ENCODE peak calls at places on chromosomes 11 and 22, in seven cellular contexts. F is fibroblast of gingiva, H is mucosa of gallbladder, L is memory B cell, D is ecto neural progenitor cell, C is neuronal stem cell, A is heart right ventricle. B is an unnamed sample.

GRCh38 chr22:37546436-37547248 is 13.6 kb upstream of the CDC42EP1 start:
- DNase-seq in F (peak), H (peak), L (no peak), D (no peak), C (no peak), A (peak), B (no peak)

GRCh38 chr22:43197271-43197941 is 10.5 kb upstream of the TTLL12 start:
- DNase-seq in F (peak), H (no peak), L (no peak), D (no peak), C (no peak), A (no peak), B (no peak)

GRCh38 chr11:60754887-60755286 is 1.8 kb upstream of the MS4A15 start:
- DNase-seq in F (no peak), H (no peak), L (no peak), D (no peak), C (no peak), A (no peak), B (no peak)

GRCh38 chr22:35604671-35605457 is 12.3 kb downstream of the MB start:
- DNase-seq in F (no peak), H (no peak), L (no peak), D (no peak), C (no peak), A (no peak), B (no peak)

GRCh38 chr22:36067237-36067558 is 38.6 kb upstream of the RBFOX2 start:
- DNase-seq in F (no peak), H (no peak), L (no peak), D (no peak), C (no peak), A (no peak), B (no peak)

GRCh38 chr11:114251797-114252327 is 44.3 kb upstream of the NNMT start:
- DNase-seq in F (no peak), H (no peak), L (no peak), D (no peak), C (no peak), A (no peak), B (no peak)

GRCh38 chr11:66264893-66265292 is 3.5 kb upstream of the RAB1B start:
- DNase-seq in F (no peak), H (no peak), L (no peak), D (no peak), C (no peak), A (no peak), B (no peak)

GRCh38 chr11:11545285-11546275 is 76.2 kb downstream of the GALNT18 start:
- DNase-seq in F (no peak), H (no peak), L (no peak), D (no peak), C (no peak), A (no peak), B (no peak)

GRCh38 chr11:122724520-122724919 is 69.0 kb downstream of the UBASH3B start:
- DNase-seq in F (no peak), H (no peak), L (no peak), D (no peak), C (no peak), A (no peak), B (no peak)

GRCh38 chr11:72848846-72849466 is 34.7 kb downstream of the ATG16L2 start:
- DNase-seq in F (no peak), H (peak), L (no peak), D (no peak), C (no peak), A (peak), B (no peak)

GRCh38 chr11:2296913-2297622 is 4.7 kb downstream of the C11orf21 start:
- DNase-seq in F (no peak), H (peak), L (no peak), D (no peak), C (no peak), A (no peak), B (no peak)

GRCh38 chr11:36774603-36775002 is 176.6 kb upstream of the RAG2 start:
- DNase-seq in F (peak), H (no peak), L (no peak), D (no peak), C (no peak), A (no peak), B (no peak)

GRCh38 chr11:116281173-116282160 is 491.3 kb downstream of the BUD13 start:
- DNase-seq in F (no peak), H (no peak), L (no peak), D (no peak), C (no peak), A (no peak), B (no peak)

GRCh38 chr11:1150769-1151365 is 6.9 kb upstream of the MUC5AC start:
- DNase-seq in F (peak), H (no peak), L (no peak), D (peak), C (no peak), A (no peak), B (no peak)

GRCh38 chr11:60183595-60184201 is 815 bp upstream of the MS4A6A start:
- DNase-seq in F (no peak), H (no peak), L (no peak), D (no peak), C (no peak), A (no peak), B (no peak)

B was measured in activated gamma-delta T cell.